ENCODE peak calls at places on chromosomes 3 and 15, in six cellular contexts. N, I, G, C, E and H are unnamed samples.

GRCh38 chr3:43996379-43997301 is 245.0 kb upstream of the TOPAZ1 start:
- DNase-seq in N (peak), I (no peak), G (peak), C (peak), E (peak), H (peak)

GRCh38 chr3:56796202-56796601 is 5.5 kb downstream of the ARHGEF3 start:
- DNase-seq in N (peak), I (no peak), G (no peak), C (no peak), E (peak), H (no peak)

GRCh38 chr3:176789281-176789705 is 408.0 kb downstream of the TBL1XR1 start:
- DNase-seq in N (no peak), I (no peak), G (no peak), C (no peak), E (no peak), H (no peak)

GRCh38 chr3:129735638-129736037 is 129.2 kb upstream of the PLXND1 start:
- DNase-seq in N (no peak), I (no peak), G (no peak), C (no peak), E (no peak), H (no peak)

GRCh38 chr3:123546133-123546755 is 38.6 kb downstream of the HACD2 start:
- DNase-seq in N (no peak), I (no peak), G (no peak), C (no peak), E (no peak), H (no peak)

GRCh38 chr3:121723485-121723884 is 26.1 kb downstream of the GOLGB1 start:
- DNase-seq in N (no peak), I (no peak), G (no peak), C (no peak), E (no peak), H (no peak)

GRCh38 chr3:60178931-60179653 is 1072.2 kb downstream of the FHIT start:
- DNase-seq in N (no peak), I (no peak), G (no peak), C (no peak), E (no peak), H (no peak)

GRCh38 chr3:179768080-179768479 is 115.2 kb downstream of the USP13 start:
- DNase-seq in N (no peak), I (peak), G (peak), C (peak), E (peak), H (peak)

GRCh38 chr15:63157891-63158431 is 684 bp upstream of the RPS27L start:
- DNase-seq in N (peak), I (peak), G (peak), C (no peak), E (no peak), H (peak)

GRCh38 chr15:98799991-98800390 is 151.7 kb downstream of the IGF1R start:
- DNase-seq in N (no peak), I (no peak), G (no peak), C (no peak), E (no peak), H (no peak)

GRCh38 chr3:13452490-13453335 is 27.4 kb upstream of the HDAC11 start:
- DNase-seq in N (no peak), I (peak), G (peak), C (peak), E (peak), H (peak)

GRCh38 chr15:101490922-101491738 is 1.6 kb upstream of the PCSK6 start:
- DNase-seq in N (peak), I (no peak), G (no peak), C (no peak), E (no peak), H (no peak)

GRCh38 chr15:92683511-92683834 is 27.9 kb upstream of the FAM174B start:
- DNase-seq in N (no peak), I (peak), G (peak), C (peak), E (peak), H (peak)

GRCh38 chr15:37204698-37205097 is 104.3 kb upstream of the MEIS2 start:
- DNase-seq in N (no peak), I (no peak), G (no peak), C (no peak), E (no peak), H (no peak)

GRCh38 chr15:78369161-78369560 is 29.0 kb downstream of the CRABP1 start:
- DNase-seq in N (peak), I (no peak), G (no peak), C (no peak), E (no peak), H (no peak)

GRCh38 chr15:52005748-52006701 is 13.0 kb upstream of the MAPK6 start:
- DNase-seq in N (no peak), I (no peak), G (no peak), C (no peak), E (no peak), H (no peak)

GRCh38 chr3:79018671-79019136 is 749.1 kb downstream of the ROBO1 start:
- DNase-seq in N (peak), I (peak), G (peak), C (peak), E (peak), H (peak)

GRCh38 chr3:149587383-149587782 is 70.4 kb downstream of the WWTR1 start:
- DNase-seq in N (no peak), I (no peak), G (no peak), C (no peak), E (no peak), H (no peak)

GRCh38 chr3:140629351-140630137 is 48.3 kb upstream of the TRIM42 start:
- DNase-seq in N (no peak), I (no peak), G (no peak), C (no peak), E (no peak), H (no peak)

GRCh38 chr3:196688349-196688748 is 23.7 kb downstream of the CEP19 start:
- DNase-seq in N (peak), I (no peak), G (no peak), C (peak), E (peak), H (peak)

GRCh38 chr3:69370156-69370944 is 15.5 kb downstream of the FRMD4B start:
- DNase-seq in N (peak), I (peak), G (no peak), C (no peak), E (no peak), H (no peak)

GRCh38 chr3:172177046-172177445 is 137.7 kb downstream of the FNDC3B start:
- DNase-seq in N (no peak), I (peak), G (no peak), C (no peak), E (no peak), H (no peak)

GRCh38 chr15:42315435-42316020 is 42.3 kb upstream of the TMEM87A start:
- DNase-seq in N (no peak), I (no peak), G (no peak), C (no peak), E (no peak), H (no peak)

GRCh38 chr15:40338921-40339620 is 1.7 kb downstream of the CCDC9B start:
- DNase-seq in N (no peak), I (peak), G (no peak), C (no peak), E (no peak), H (no peak)

GRCh38 chr3:42547401-42547945 is 34.3 kb downstream of the SEC22C start:
- DNase-seq in N (peak), I (peak), G (peak), C (peak), E (peak), H (peak)

GRCh38 chr3:194935061-194935460 is 249.4 kb downstream of the FAM43A start:
- DNase-seq in N (peak), I (no peak), G (no peak), C (no peak), E (no peak), H (no peak)

GRCh38 chr3:54550216-54550977 is 377.5 kb downstream of the LRTM1 start:
- DNase-seq in N (peak), I (no peak), G (no peak), C (no peak), E (no peak), H (peak)

GRCh38 chr3:65855370-65856100 is 183.2 kb downstream of the MAGI1 start:
- DNase-seq in N (no peak), I (no peak), G (no peak), C (no peak), E (no peak), H (no peak)

GRCh38 chr3:46594723-46595122 is 17.6 kb upstream of the FAM240A start:
- DNase-seq in N (no peak), I (no peak), G (no peak), C (no peak), E (no peak), H (no peak)

GRCh38 chr3:188394588-188394987 is 240.6 kb downstream of the LPP start:
- DNase-seq in N (no peak), I (no peak), G (no peak), C (no peak), E (no peak), H (no peak)